ENCODE peak calls at places on chromosomes 7 and 10, in eight cellular contexts. Z is neural progenitor cell, U is cardiac muscle cell, A is stomach, V is Peyer's patch, J is esophagus squamous epithelium, K is PC-3, L is SJSA1. S is an unnamed sample. For H3K36me3, the result is how much of the 10 kb centered on the place peaks cover.

GRCh38 chr10:76432274-76433012 is 1001.0 kb downstream of the LRMDA start:
- DNase-seq in Z (no peak), A (no peak), U (peak), K (peak), V (no peak), L (peak), J (no peak), S (no peak)

GRCh38 chr10:91564508-91564907 is 68.4 kb downstream of the PPP1R3C start:
- DNase-seq in Z (no peak), V (no peak), U (no peak), K (no peak), J (no peak), A (no peak), L (no peak), S (no peak)

GRCh38 chr10:51881213-51881612 is 181.8 kb upstream of the CSTF2T start:
- DNase-seq in L (no peak), V (no peak), U (no peak), Z (no peak), A (no peak), K (no peak), J (no peak), S (no peak)

GRCh38 chr7:74417419-74417971 is 36.2 kb upstream of the GTF2IRD1 start:
- DNase-seq in J (no peak), L (peak), V (peak), K (peak), A (peak), U (peak), Z (peak), S (peak)

GRCh38 chr7:121000091-121000983 is 11.8 kb downstream of the CPED1 start:
- DNase-seq in U (peak), Z (no peak), J (no peak), L (no peak), K (no peak), V (no peak), A (no peak), S (no peak)

GRCh38 chr10:71921319-71922027 is 42.7 kb upstream of the CHST3 start:
- DNase-seq in Z (peak), V (no peak), A (no peak), L (no peak), K (no peak), J (no peak), U (peak), S (no peak)

GRCh38 chr7:47534322-47535032 is 47.4 kb downstream of the TNS3 start:
- DNase-seq in U (no peak), Z (peak), L (no peak), K (peak), A (no peak), V (no peak), J (no peak), S (no peak)

GRCh38 chr7:112665709-112666108 is 124.5 kb downstream of the TMEM168 start:
- DNase-seq in J (no peak), Z (peak), V (no peak), A (no peak), U (peak), K (no peak), L (no peak), S (no peak)

GRCh38 chr10:121041906-121042305 is 190.7 kb downstream of the WDR11 start:
- DNase-seq in L (no peak), Z (no peak), J (no peak), A (no peak), U (no peak), V (no peak), K (peak), S (no peak)

GRCh38 chr7:38550881-38551280 is 80.3 kb downstream of the AMPH start:
- DNase-seq in Z (no peak), U (no peak), L (no peak), J (no peak), K (no peak), A (no peak), V (no peak), S (no peak)

GRCh38 chr10:8407561-8408021 is 353.1 kb downstream of the GATA3 start:
- DNase-seq in U (no peak), K (no peak), A (no peak), L (no peak), Z (no peak), J (no peak), V (no peak), S (no peak)

GRCh38 chr10:8405551-8405950 is 351.1 kb downstream of the GATA3 start:
- DNase-seq in J (no peak), A (no peak), V (no peak), K (no peak), L (no peak), Z (no peak), U (peak), S (no peak)

GRCh38 chr10:8402469-8403074 is 348.1 kb downstream of the GATA3 start:
- DNase-seq in Z (no peak), K (peak), U (peak), V (no peak), J (no peak), L (no peak), A (no peak), S (peak)

GRCh38 chr10:8403711-8404371 is 349.4 kb downstream of the GATA3 start:
- DNase-seq in Z (peak), J (no peak), V (no peak), U (no peak), L (no peak), A (no peak), K (no peak), S (no peak)

DNA sequence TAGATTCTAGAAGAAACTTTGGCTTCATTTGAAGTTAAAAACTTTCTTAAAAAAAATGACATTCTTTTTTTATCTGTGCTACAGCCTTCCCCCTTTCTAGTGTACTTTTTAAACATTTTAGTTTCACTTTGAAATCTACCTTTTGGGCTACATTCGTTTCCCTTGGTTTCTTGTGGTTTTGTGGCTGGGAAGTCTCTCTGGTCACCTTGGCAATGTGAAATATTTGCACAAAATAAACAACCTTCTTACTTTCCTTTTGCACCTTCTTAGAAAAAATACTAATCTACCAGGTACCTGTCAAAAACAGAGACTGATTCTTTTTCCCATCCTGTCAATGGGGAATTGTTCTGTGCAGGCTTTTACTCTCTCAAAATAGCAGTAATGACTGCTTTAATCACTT is 350.2 kb downstream of the GATA3 start:
- DNase-seq in L (no peak), V (no peak), Z (no peak), U (no peak), J (no peak), K (peak), A (no peak), S (no peak)
- H3K4me3 ChIP-seq in L (no peak), V (no peak), Z (no peak), U (no peak), J (no peak), K (peak), A (no peak), S (peak)

GRCh38 chr7:151064454-151064853 is 5.1 kb downstream of the SLC4A2 start:
- DNase-seq in V (no peak), J (no peak), Z (no peak), L (no peak), U (no peak), K (no peak), A (no peak), S (no peak)

GRCh38 chr7:151063212-151063561 is 3.8 kb downstream of the SLC4A2 start:
- DNase-seq in A (no peak), L (no peak), Z (no peak), J (no peak), U (peak), K (peak), V (no peak), S (no peak)

GRCh38 chr7:151061241-151062110 is 2.1 kb downstream of the SLC4A2 start:
- DNase-seq in A (no peak), U (peak), L (no peak), V (no peak), J (no peak), Z (peak), K (no peak), S (no peak)

GRCh38 chr7:151062111-151062398 is 2.7 kb downstream of the SLC4A2 start:
- DNase-seq in K (no peak), Z (no peak), V (no peak), J (no peak), L (no peak), U (no peak), A (no peak), S (no peak)

GRCh38 chr7:151062399-151063211 is 3.2 kb downstream of the SLC4A2 start:
- DNase-seq in A (peak), L (no peak), U (peak), Z (peak), V (peak), J (no peak), K (peak), S (no peak)
- H3K27ac ChIP-seq in A (peak), L (no peak), U (peak), Z (no peak), V (peak), J (peak), K (peak), S (no peak)

GRCh38 chr7:25122373-25122772 is 2.7 kb downstream of the CYCS start:
- DNase-seq in K (no peak), Z (no peak), A (no peak), V (no peak), J (no peak), L (no peak), U (no peak), S (no peak)
- H3K36me3 ChIP-seq in K (half or more), Z (under half), A (under half), V (under half), J (under half), L (half or more), U (under half), S (under half)

GRCh38 chr10:6035101-6035834 is 26.9 kb downstream of the IL2RA start:
- DNase-seq in Z (no peak), J (no peak), K (no peak), V (no peak), L (peak), A (no peak), U (no peak), S (peak)

GRCh38 chr10:6036861-6037321 is 25.3 kb downstream of the IL2RA start:
- DNase-seq in K (no peak), U (no peak), L (peak), A (no peak), V (no peak), Z (no peak), J (no peak), S (no peak)

GRCh38 chr10:6033954-6034353 is 28.2 kb downstream of the IL2RA start:
- DNase-seq in K (no peak), V (no peak), U (peak), L (peak), A (no peak), J (no peak), Z (no peak), S (no peak)

GRCh38 chr10:6035926-6036575 is 26.1 kb downstream of the IL2RA start:
- DNase-seq in Z (peak), U (no peak), V (no peak), K (no peak), J (no peak), L (peak), A (no peak), S (no peak)

GRCh38 chr10:6034371-6034770 is 27.8 kb downstream of the IL2RA start:
- DNase-seq in U (no peak), K (no peak), V (no peak), L (no peak), Z (no peak), J (no peak), A (no peak), S (no peak)
- H3K4me3 ChIP-seq in U (no peak), K (no peak), V (no peak), L (no peak), Z (no peak), J (no peak), A (no peak), S (no peak)

DNA sequence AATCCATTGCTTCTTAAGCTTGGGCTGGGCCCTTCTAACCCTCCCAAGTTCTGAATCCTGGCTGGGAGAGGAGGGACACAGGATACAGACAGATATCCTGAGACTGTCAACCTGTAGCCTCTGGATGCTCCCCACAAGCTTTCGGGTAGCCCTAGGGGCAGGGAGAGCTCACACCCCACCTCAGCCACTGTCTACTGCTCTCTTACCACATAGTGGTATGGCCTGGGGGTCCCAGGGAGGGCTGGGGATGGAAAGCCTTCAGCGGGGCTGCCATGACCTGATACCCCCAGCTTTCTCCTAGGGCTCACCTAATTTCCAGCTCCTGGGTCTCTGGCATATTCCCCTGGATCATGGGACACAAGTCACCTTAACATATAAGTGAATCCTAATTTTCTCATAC is 25.1 kb downstream of the CRHR2 start:
- DNase-seq in A (no peak), K (no peak), U (no peak), J (no peak), Z (no peak), V (peak), L (no peak), S (no peak)
- H3K27ac ChIP-seq in A (no peak), K (no peak), U (no peak), J (no peak), Z (no peak), V (no peak), L (no peak), S (no peak)

DNA sequence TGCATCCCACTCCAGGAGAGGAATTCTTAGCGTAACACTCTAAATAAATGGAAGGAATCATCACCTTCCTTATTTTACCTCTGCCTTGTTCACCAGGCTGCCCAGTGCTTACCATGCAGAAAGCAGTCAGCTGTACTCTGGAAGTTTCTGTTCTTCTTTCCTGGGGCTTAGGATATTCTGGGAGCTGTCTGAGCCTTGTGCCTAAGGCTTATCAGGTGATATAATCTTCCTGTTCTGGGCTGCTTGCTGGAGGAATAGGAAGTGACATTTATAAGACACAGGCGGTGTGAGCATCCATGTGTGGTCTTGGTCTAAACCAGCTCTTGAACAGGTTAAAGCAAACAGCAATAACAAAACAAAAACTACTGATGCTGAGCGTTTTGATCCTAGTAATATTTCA is 13.5 kb downstream of the KCTD7 start:
- DNase-seq in J (no peak), Z (no peak), K (no peak), L (no peak), U (no peak), V (no peak), A (no peak), S (no peak)
- H3K36me3 ChIP-seq in J (under half), Z (under half), K (under half), L (half or more), U (under half), V (under half), A (half or more), S (half or more)

S was measured in naive thymus-derived CD4-positive, alpha-beta T cell.